ENCODE peak calls at places on chromosomes 5 and 9, in ten cellular contexts. One of them, this sample, is unnamed.

GRCh38 chr5:82364497-82364896 is 86.3 kb upstream of the RPS23 start:
- DNase-seq in cortex of kidney: no peak
- DNase-seq in NCI-H82: no peak
- DNase-seq in HEK293T: peak; percentile 31
- DNase-seq in heart right ventricle: peak; percentile 35
- DNase-seq in mesothelial cell of epicardium: no peak
- DNase-seq in iPS-NIHi11: peak; percentile 36
- DNase-seq in stimulated activated CD8-positive, alpha-beta memory T cell treated with anti-CD3 and anti-CD28 coated beads, Interleukin-15, amount 100 ng/mL, for 24 hours: no peak
- DNase-seq in AG04450: no peak
- DNase-seq in AG04449: peak; percentile 34
- DNase-seq in this sample: no peak

GRCh38 chr9:98822661-98823060 is 15.2 kb downstream of the GALNT12 start:
- DNase-seq in cortex of kidney: no peak
- DNase-seq in NCI-H82: no peak
- DNase-seq in HEK293T: no peak
- DNase-seq in heart right ventricle: no peak
- DNase-seq in mesothelial cell of epicardium: no peak
- DNase-seq in iPS-NIHi11: no peak
- DNase-seq in stimulated activated CD8-positive, alpha-beta memory T cell treated with anti-CD3 and anti-CD28 coated beads, Interleukin-15, amount 100 ng/mL, for 24 hours: no peak
- DNase-seq in AG04450: no peak
- DNase-seq in AG04449: no peak
- DNase-seq in this sample: no peak

GRCh38 chr5:152271420-152271819 is 133.7 kb downstream of the NMUR2 start:
- DNase-seq in cortex of kidney: no peak
- DNase-seq in NCI-H82: peak; percentile 68
- DNase-seq in HEK293T: peak; percentile 21
- DNase-seq in heart right ventricle: peak; percentile 46
- DNase-seq in mesothelial cell of epicardium: peak; percentile 39
- DNase-seq in iPS-NIHi11: peak; percentile 40
- DNase-seq in stimulated activated CD8-positive, alpha-beta memory T cell treated with anti-CD3 and anti-CD28 coated beads, Interleukin-15, amount 100 ng/mL, for 24 hours: no peak
- DNase-seq in AG04450: no peak
- DNase-seq in AG04449: no peak
- DNase-seq in this sample: no peak

GRCh38 chr5:154215531-154215930 is 25.0 kb downstream of the GALNT10 start:
- DNase-seq in cortex of kidney: no peak
- DNase-seq in NCI-H82: no peak
- DNase-seq in HEK293T: no peak
- DNase-seq in heart right ventricle: no peak
- DNase-seq in mesothelial cell of epicardium: peak; percentile 14
- DNase-seq in iPS-NIHi11: no peak
- DNase-seq in stimulated activated CD8-positive, alpha-beta memory T cell treated with anti-CD3 and anti-CD28 coated beads, Interleukin-15, amount 100 ng/mL, for 24 hours: no peak
- DNase-seq in AG04450: no peak
- DNase-seq in AG04449: no peak
- DNase-seq in this sample: no peak

GRCh38 chr5:148623741-148624140 is 30.6 kb downstream of the HTR4 start:
- DNase-seq in cortex of kidney: no peak
- DNase-seq in NCI-H82: no peak
- DNase-seq in HEK293T: no peak
- DNase-seq in heart right ventricle: no peak
- DNase-seq in mesothelial cell of epicardium: no peak
- DNase-seq in iPS-NIHi11: no peak
- DNase-seq in stimulated activated CD8-positive, alpha-beta memory T cell treated with anti-CD3 and anti-CD28 coated beads, Interleukin-15, amount 100 ng/mL, for 24 hours: no peak
- DNase-seq in AG04450: no peak
- DNase-seq in AG04449: no peak
- DNase-seq in this sample: no peak

GRCh38 chr5:42429694-42430093 is 6.5 kb downstream of the GHR start:
- DNase-seq in cortex of kidney: no peak
- DNase-seq in NCI-H82: no peak
- DNase-seq in HEK293T: no peak
- DNase-seq in heart right ventricle: no peak
- DNase-seq in mesothelial cell of epicardium: no peak
- DNase-seq in iPS-NIHi11: no peak
- DNase-seq in stimulated activated CD8-positive, alpha-beta memory T cell treated with anti-CD3 and anti-CD28 coated beads, Interleukin-15, amount 100 ng/mL, for 24 hours: no peak
- DNase-seq in AG04450: no peak
- DNase-seq in AG04449: no peak
- DNase-seq in this sample: no peak

GRCh38 chr5:81639556-81639955 is 111.3 kb downstream of the SSBP2 start:
- DNase-seq in cortex of kidney: no peak
- DNase-seq in NCI-H82: no peak
- DNase-seq in HEK293T: no peak
- DNase-seq in heart right ventricle: no peak
- DNase-seq in mesothelial cell of epicardium: no peak
- DNase-seq in iPS-NIHi11: no peak
- DNase-seq in stimulated activated CD8-positive, alpha-beta memory T cell treated with anti-CD3 and anti-CD28 coated beads, Interleukin-15, amount 100 ng/mL, for 24 hours: no peak
- DNase-seq in AG04450: no peak
- DNase-seq in AG04449: no peak
- DNase-seq in this sample: no peak

GRCh38 chr5:138760448-138761110 is 7.4 kb downstream of the CTNNA1 start:
- DNase-seq in cortex of kidney: no peak
- DNase-seq in NCI-H82: no peak
- DNase-seq in HEK293T: no peak
- DNase-seq in heart right ventricle: no peak
- DNase-seq in mesothelial cell of epicardium: no peak
- DNase-seq in iPS-NIHi11: no peak
- DNase-seq in stimulated activated CD8-positive, alpha-beta memory T cell treated with anti-CD3 and anti-CD28 coated beads, Interleukin-15, amount 100 ng/mL, for 24 hours: no peak
- DNase-seq in AG04450: no peak
- DNase-seq in AG04449: no peak
- DNase-seq in this sample: no peak

GRCh38 chr5:52989025-52989780 is at the start of gene ITGA2:
- DNase-seq in cortex of kidney: no peak
- DNase-seq in NCI-H82: peak; percentile 18
- DNase-seq in HEK293T: peak; percentile 68
- DNase-seq in heart right ventricle: peak; percentile 23
- DNase-seq in mesothelial cell of epicardium: peak; percentile 64
- DNase-seq in iPS-NIHi11: peak; percentile 77
- DNase-seq in stimulated activated CD8-positive, alpha-beta memory T cell treated with anti-CD3 and anti-CD28 coated beads, Interleukin-15, amount 100 ng/mL, for 24 hours: no peak
- DNase-seq in AG04450: no peak
- DNase-seq in AG04449: no peak
- DNase-seq in this sample: peak; percentile 44

GRCh38 chr5:137757634-137758033 is 3.5 kb upstream of the HNRNPA0 start:
- DNase-seq in cortex of kidney: no peak
- DNase-seq in NCI-H82: no peak
- DNase-seq in HEK293T: no peak
- DNase-seq in heart right ventricle: no peak
- DNase-seq in mesothelial cell of epicardium: no peak
- DNase-seq in iPS-NIHi11: no peak
- DNase-seq in stimulated activated CD8-positive, alpha-beta memory T cell treated with anti-CD3 and anti-CD28 coated beads, Interleukin-15, amount 100 ng/mL, for 24 hours: no peak
- DNase-seq in AG04450: no peak
- DNase-seq in AG04449: no peak
- DNase-seq in this sample: no peak

GRCh38 chr9:16266648-16267276 is 603.7 kb downstream of the BNC2 start:
- DNase-seq in cortex of kidney: no peak
- DNase-seq in NCI-H82: no peak
- DNase-seq in HEK293T: peak; percentile 13
- DNase-seq in heart right ventricle: no peak
- DNase-seq in mesothelial cell of epicardium: no peak
- DNase-seq in iPS-NIHi11: peak; percentile 68
- DNase-seq in stimulated activated CD8-positive, alpha-beta memory T cell treated with anti-CD3 and anti-CD28 coated beads, Interleukin-15, amount 100 ng/mL, for 24 hours: no peak
- DNase-seq in AG04450: no peak
- DNase-seq in AG04449: no peak
- DNase-seq in this sample: no peak

GRCh38 chr9:130191068-130191748 is 19.0 kb downstream of the NCS1 start:
- DNase-seq in cortex of kidney: no peak
- DNase-seq in NCI-H82: no peak
- DNase-seq in HEK293T: no peak
- DNase-seq in heart right ventricle: no peak
- DNase-seq in mesothelial cell of epicardium: no peak
- DNase-seq in iPS-NIHi11: no peak
- DNase-seq in stimulated activated CD8-positive, alpha-beta memory T cell treated with anti-CD3 and anti-CD28 coated beads, Interleukin-15, amount 100 ng/mL, for 24 hours: no peak
- DNase-seq in AG04450: no peak
- DNase-seq in AG04449: no peak
- DNase-seq in this sample: no peak

GRCh38 chr5:174581483-174581882 is 142.9 kb upstream of the MSX2 start:
- DNase-seq in cortex of kidney: no peak
- DNase-seq in NCI-H82: peak; percentile 73
- DNase-seq in HEK293T: peak; percentile 83
- DNase-seq in heart right ventricle: no peak
- DNase-seq in mesothelial cell of epicardium: peak; percentile 53
- DNase-seq in iPS-NIHi11: peak; percentile 71
- DNase-seq in stimulated activated CD8-positive, alpha-beta memory T cell treated with anti-CD3 and anti-CD28 coated beads, Interleukin-15, amount 100 ng/mL, for 24 hours: no peak
- DNase-seq in AG04450: no peak
- DNase-seq in AG04449: no peak
- DNase-seq in this sample: no peak

GRCh38 chr5:5512496-5512895 is 90.0 kb downstream of the ICE1 start:
- DNase-seq in cortex of kidney: no peak
- DNase-seq in NCI-H82: no peak
- DNase-seq in HEK293T: no peak
- DNase-seq in heart right ventricle: no peak
- DNase-seq in mesothelial cell of epicardium: no peak
- DNase-seq in iPS-NIHi11: no peak
- DNase-seq in stimulated activated CD8-positive, alpha-beta memory T cell treated with anti-CD3 and anti-CD28 coated beads, Interleukin-15, amount 100 ng/mL, for 24 hours: no peak
- DNase-seq in AG04450: no peak
- DNase-seq in AG04449: no peak
- DNase-seq in this sample: no peak

GRCh38 chr5:89315194-89315593 is 432.2 kb upstream of the MEF2C start:
- DNase-seq in cortex of kidney: no peak
- DNase-seq in NCI-H82: no peak
- DNase-seq in HEK293T: no peak
- DNase-seq in heart right ventricle: no peak
- DNase-seq in mesothelial cell of epicardium: no peak
- DNase-seq in iPS-NIHi11: no peak
- DNase-seq in stimulated activated CD8-positive, alpha-beta memory T cell treated with anti-CD3 and anti-CD28 coated beads, Interleukin-15, amount 100 ng/mL, for 24 hours: no peak
- DNase-seq in AG04450: no peak
- DNase-seq in AG04449: no peak
- DNase-seq in this sample: no peak

GRCh38 chr5:136073714-136074113 is 44.9 kb downstream of the TGFBI start:
- DNase-seq in cortex of kidney: no peak
- DNase-seq in NCI-H82: no peak
- DNase-seq in HEK293T: no peak
- DNase-seq in heart right ventricle: no peak
- DNase-seq in mesothelial cell of epicardium: peak; percentile 32
- DNase-seq in iPS-NIHi11: no peak
- DNase-seq in stimulated activated CD8-positive, alpha-beta memory T cell treated with anti-CD3 and anti-CD28 coated beads, Interleukin-15, amount 100 ng/mL, for 24 hours: no peak
- DNase-seq in AG04450: no peak
- DNase-seq in AG04449: no peak
- DNase-seq in this sample: no peak

GRCh38 chr5:103120607-103121200 is 603 bp downstream of the PPIP5K2 start:
- DNase-seq in cortex of kidney: no peak
- DNase-seq in NCI-H82: peak; percentile 27
- DNase-seq in HEK293T: peak; percentile 18
- DNase-seq in heart right ventricle: no peak
- DNase-seq in mesothelial cell of epicardium: peak; percentile 36
- DNase-seq in iPS-NIHi11: peak; percentile 26
- DNase-seq in stimulated activated CD8-positive, alpha-beta memory T cell treated with anti-CD3 and anti-CD28 coated beads, Interleukin-15, amount 100 ng/mL, for 24 hours: no peak
- DNase-seq in AG04450: no peak
- DNase-seq in AG04449: no peak
- DNase-seq in this sample: no peak

GRCh38 chr9:121440265-121440664 is 59.4 kb downstream of the GGTA1 start:
- DNase-seq in cortex of kidney: no peak
- DNase-seq in NCI-H82: peak; percentile 59
- DNase-seq in HEK293T: peak; percentile 55
- DNase-seq in heart right ventricle: no peak
- DNase-seq in mesothelial cell of epicardium: no peak
- DNase-seq in iPS-NIHi11: peak; percentile 30
- DNase-seq in stimulated activated CD8-positive, alpha-beta memory T cell treated with anti-CD3 and anti-CD28 coated beads, Interleukin-15, amount 100 ng/mL, for 24 hours: no peak
- DNase-seq in AG04450: no peak
- DNase-seq in AG04449: no peak
- DNase-seq in this sample: no peak

GRCh38 chr5:180026320-180026719 is 45.2 kb downstream of the RNF130 start:
- DNase-seq in cortex of kidney: no peak
- DNase-seq in NCI-H82: no peak
- DNase-seq in HEK293T: no peak
- DNase-seq in heart right ventricle: peak; percentile 35
- DNase-seq in mesothelial cell of epicardium: no peak
- DNase-seq in iPS-NIHi11: no peak
- DNase-seq in stimulated activated CD8-positive, alpha-beta memory T cell treated with anti-CD3 and anti-CD28 coated beads, Interleukin-15, amount 100 ng/mL, for 24 hours: no peak
- DNase-seq in AG04450: no peak
- DNase-seq in AG04449: no peak
- DNase-seq in this sample: no peak

GRCh38 chr9:113973963-113974413 is 97.9 kb downstream of the ZNF618 start:
- DNase-seq in cortex of kidney: no peak
- DNase-seq in NCI-H82: no peak
- DNase-seq in HEK293T: no peak
- DNase-seq in heart right ventricle: no peak
- DNase-seq in mesothelial cell of epicardium: no peak
- DNase-seq in iPS-NIHi11: no peak
- DNase-seq in stimulated activated CD8-positive, alpha-beta memory T cell treated with anti-CD3 and anti-CD28 coated beads, Interleukin-15, amount 100 ng/mL, for 24 hours: no peak
- DNase-seq in AG04450: no peak
- DNase-seq in AG04449: no peak
- DNase-seq in this sample: no peak

GRCh38 chr5:105954341-105954740 is 1716.4 kb downstream of the EFNA5 start:
- DNase-seq in cortex of kidney: no peak
- DNase-seq in NCI-H82: no peak
- DNase-seq in HEK293T: no peak
- DNase-seq in heart right ventricle: no peak
- DNase-seq in mesothelial cell of epicardium: no peak
- DNase-seq in iPS-NIHi11: no peak
- DNase-seq in stimulated activated CD8-positive, alpha-beta memory T cell treated with anti-CD3 and anti-CD28 coated beads, Interleukin-15, amount 100 ng/mL, for 24 hours: no peak
- DNase-seq in AG04450: no peak
- DNase-seq in AG04449: no peak
- DNase-seq in this sample: no peak

GRCh38 chr5:165457854-165458481 is 1952.5 kb downstream of the MAT2B start:
- DNase-seq in cortex of kidney: no peak
- DNase-seq in NCI-H82: peak; percentile 69
- DNase-seq in HEK293T: peak; percentile 20
- DNase-seq in heart right ventricle: no peak
- DNase-seq in mesothelial cell of epicardium: no peak
- DNase-seq in iPS-NIHi11: peak; percentile 41
- DNase-seq in stimulated activated CD8-positive, alpha-beta memory T cell treated with anti-CD3 and anti-CD28 coated beads, Interleukin-15, amount 100 ng/mL, for 24 hours: no peak
- DNase-seq in AG04450: peak; percentile 13
- DNase-seq in AG04449: no peak
- DNase-seq in this sample: no peak

This sample was measured in hypothalamus.